ENCODE peak calls at places on chromosome 14, in ten cellular contexts. V, A, T, S, H, N, R, X, I and Q are unnamed samples.

GRCh38 chr14:51202914-51203665 is 37.0 kb upstream of the TMX1 start:
- DNase-seq in V (no peak), A (no peak), T (no peak), S (no peak), H (no peak), N (peak; percentile 69), R (no peak), X (peak; percentile 50), I (no peak), Q (no peak)

GRCh38 chr14:24808412-24808811 is 174.4 kb upstream of the GZMB start:
- DNase-seq in V (no peak), A (no peak), T (no peak), S (no peak), H (no peak), N (no peak), R (no peak), X (no peak), I (no peak), Q (no peak)

GRCh38 chr14:50534998-50535397 is 2.6 kb upstream of the MAP4K5 start:
- DNase-seq in V (no peak), A (no peak), T (no peak), S (no peak), H (no peak), N (no peak), R (no peak), X (no peak), I (no peak), Q (no peak)

GRCh38 chr14:80658155-80658554 is 283.4 kb downstream of the CEP128 start:
- DNase-seq in V (no peak), A (no peak), T (no peak), S (no peak), H (no peak), N (no peak), R (no peak), X (no peak), I (no peak), Q (no peak)

GRCh38 chr14:104031384-104031783 is 54.1 kb upstream of the ASPG start:
- DNase-seq in V (no peak), A (no peak), T (no peak), S (no peak), H (no peak), N (no peak), R (no peak), X (no peak), I (no peak), Q (no peak)

GRCh38 chr14:20624495-20625070 is 16.9 kb downstream of the OR6S1 start:
- DNase-seq in V (peak; percentile 66), A (peak; percentile 67), T (peak; percentile 65), S (peak; percentile 75), H (peak; percentile 46), N (peak; percentile 91), R (peak; percentile 54), X (peak; percentile 87), I (no peak), Q (peak; percentile 94)

GRCh38 chr14:97538749-97539388 is 741.7 kb downstream of the VRK1 start:
- DNase-seq in V (no peak), A (no peak), T (no peak), S (no peak), H (no peak), N (no peak), R (no peak), X (peak; percentile 19), I (no peak), Q (no peak)

GRCh38 chr14:35807131-35807961 is 1.7 kb downstream of the RALGAPA1 start:
- DNase-seq in V (no peak), A (no peak), T (no peak), S (no peak), H (no peak), N (no peak), R (no peak), X (no peak), I (no peak), Q (no peak)

GRCh38 chr14:57657487-57657886 is 163.8 kb upstream of the CCDC198 start:
- DNase-seq in V (no peak), A (peak; percentile 58), T (no peak), S (no peak), H (no peak), N (no peak), R (no peak), X (no peak), I (no peak), Q (no peak)

GRCh38 chr14:24190416-24190815 is 1.8 kb upstream of the IPO4 start:
- DNase-seq in V (no peak), A (no peak), T (no peak), S (no peak), H (no peak), N (no peak), R (no peak), X (peak; percentile 45), I (no peak), Q (no peak)

GRCh38 chr14:74391479-74391878 is 34.5 kb downstream of the SYNDIG1L start:
- DNase-seq in V (no peak), A (no peak), T (no peak), S (no peak), H (no peak), N (no peak), R (no peak), X (no peak), I (no peak), Q (no peak)

GRCh38 chr14:74392616-74393570 is 33.1 kb downstream of the SYNDIG1L start:
- DNase-seq in V (no peak), A (no peak), T (no peak), S (no peak), H (no peak), N (no peak), R (no peak), X (peak; percentile 13), I (no peak), Q (no peak)

GRCh38 chr14:74389980-74390379 is 36.0 kb downstream of the SYNDIG1L start:
- DNase-seq in V (no peak), A (no peak), T (no peak), S (no peak), H (no peak), N (no peak), R (no peak), X (no peak), I (no peak), Q (no peak)

GRCh38 chr14:74395094-74395493 is 30.9 kb downstream of the SYNDIG1L start:
- DNase-seq in V (no peak), A (no peak), T (no peak), S (no peak), H (no peak), N (no peak), R (no peak), X (no peak), I (no peak), Q (no peak)

GRCh38 chr14:74394549-74394948 is 31.5 kb downstream of the SYNDIG1L start:
- DNase-seq in V (no peak), A (no peak), T (no peak), S (no peak), H (no peak), N (no peak), R (no peak), X (peak; percentile 19), I (no peak), Q (no peak)
- H3K4me3 ChIP-seq in V (no peak overlapping the region), A (no peak overlapping the region), T (no peak overlapping the region), S (no peak overlapping the region), H (no peak overlapping the region), N (no peak overlapping the region), R (no peak overlapping the region), X (no peak overlapping the region), I (no peak overlapping the region), Q (no peak overlapping the region)

DNA sequence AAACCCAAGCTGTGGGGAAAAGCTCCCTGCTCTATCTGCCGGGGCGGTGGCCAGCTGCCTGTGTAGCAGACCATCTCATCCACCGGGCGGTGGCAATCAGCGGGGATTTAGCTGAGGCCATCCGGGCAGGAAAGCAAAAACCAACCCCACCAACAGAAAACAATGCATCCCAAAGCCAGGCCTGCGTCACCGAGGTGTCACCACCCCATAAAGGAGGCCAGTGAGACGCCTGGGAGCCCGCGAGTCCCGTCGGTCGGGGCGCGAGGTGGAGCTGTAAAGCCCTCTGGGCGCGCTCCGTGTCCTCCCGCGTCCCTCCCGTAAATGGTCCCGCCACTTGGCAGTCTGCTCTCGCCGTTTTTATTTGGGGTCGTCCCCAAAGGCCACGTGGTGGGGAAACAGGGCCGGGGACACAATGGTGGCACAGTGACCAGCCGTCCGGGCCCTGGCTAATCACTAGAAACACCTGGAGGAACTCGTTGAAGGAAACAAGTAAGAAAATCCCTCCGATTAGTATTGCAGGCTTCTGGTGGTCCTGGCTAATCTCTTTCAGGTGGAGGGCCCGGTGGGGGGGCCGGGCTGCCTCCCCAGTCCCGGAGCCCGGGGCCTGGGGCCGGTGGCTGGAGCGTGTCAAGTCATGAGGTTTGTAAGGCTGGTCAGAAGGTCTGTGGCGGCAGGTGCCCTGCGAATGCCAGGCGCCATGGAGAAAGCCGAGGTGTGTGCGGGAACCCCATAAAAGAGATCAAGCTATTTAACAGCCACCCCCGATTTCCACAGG is 94.7 kb upstream of the GSC start:
- DNase-seq in V (no peak), A (no peak), T (no peak), S (no peak), H (no peak), N (peak; percentile 75), R (peak; percentile 30), X (no peak), I (no peak), Q (no peak)
- TF ChIP-seq CTCF in V (no peak), A (no peak), T (no peak), S (no peak), H (no peak), N (no peak), R (no peak), X (no peak), I (no peak), Q (no peak)

DNA sequence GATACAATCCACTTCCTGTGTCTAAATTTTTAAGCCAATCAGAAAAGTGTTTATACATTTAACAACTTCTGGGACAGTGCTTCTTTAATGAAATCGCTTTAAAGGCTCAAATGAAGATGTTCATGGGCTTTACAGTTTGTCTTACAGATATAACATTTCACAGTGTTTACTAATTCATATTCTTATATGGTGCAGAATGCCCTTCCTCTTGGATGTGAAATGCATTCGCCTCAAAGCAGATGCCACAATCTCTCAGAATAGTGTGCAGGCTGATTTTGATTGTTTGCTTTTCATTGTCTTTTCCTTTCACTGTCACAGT is 200.1 kb upstream of the FOXN3 start:
- DNase-seq in V (no peak), A (no peak), T (no peak), S (no peak), H (no peak), N (no peak), R (no peak), X (no peak), I (no peak), Q (no peak)
- H3K4me3 ChIP-seq in V (no peak overlapping the region), A (peak overlapping the region; percentile 96), T (no peak overlapping the region), S (no peak overlapping the region), H (peak overlapping the region; percentile 83), N (peak overlapping the region; percentile 48), R (peak overlapping the region; percentile 80), X (no peak overlapping the region), I (peak overlapping the region; percentile 74), Q (no peak overlapping the region)

GRCh38 chr14:77097689-77098469 is at the start of gene CIPC:
- DNase-seq in V (peak; percentile 100), A (peak; percentile 98), T (peak; percentile 98), S (peak; percentile 97), H (peak; percentile 100), N (peak; percentile 100), R (peak; percentile 99), X (peak; percentile 100), I (peak; percentile 88), Q (peak; percentile 99)
- TF ChIP-seq CTCF in V (no peak), A (no peak), T (no peak), S (no peak), H (no peak), N (no peak), R (no peak), X (no peak), I (no peak), Q (no peak)

GRCh38 chr14:32087173-32087861 is 10.2 kb downstream of the ARHGAP5 start:
- DNase-seq in V (no peak), A (peak; percentile 85), T (peak; percentile 49), S (peak; percentile 35), H (no peak), N (no peak), R (no peak), X (no peak), I (no peak), Q (no peak)
- H3K4me3 ChIP-seq in V (no peak overlapping the region), A (no peak overlapping the region), T (no peak overlapping the region), S (no peak overlapping the region), H (no peak overlapping the region), N (no peak overlapping the region), R (no peak overlapping the region), X (no peak overlapping the region), I (no peak overlapping the region), Q (no peak overlapping the region)